ENCODE peak calls at places on chromosomes 6 and 20, in ten cellular contexts. One of them, this sample, is unnamed.

GRCh38 chr6:10111975-10112374 is 302.9 kb downstream of the TFAP2A start:
- DNase-seq in activated T-cell treated with anti-CD3 and anti-CD28 coated beads for 24 hours: no peak
- DNase-seq in GM12865: no peak
- DNase-seq in omental fat pad: no peak
- DNase-seq in progenitor cell of endocrine pancreas: no peak
- DNase-seq in activated CD4-positive, alpha-beta T cell treated with anti-CD3 and anti-CD28 coated beads, Interleukin-2, amount 10 ng/mL, durations not matched to agents 24 days and 14 days: no peak
- DNase-seq in CD4-positive, alpha-beta T cell: no peak
- DNase-seq in hypothalamus: no peak
- DNase-seq in NCI-H460: no peak
- DNase-seq in HT1080: no peak
- DNase-seq in this sample: no peak

GRCh38 chr6:109660526-109660925 is 30.5 kb downstream of the AK9 start:
- DNase-seq in activated T-cell treated with anti-CD3 and anti-CD28 coated beads for 24 hours: no peak
- DNase-seq in GM12865: peak; percentile 26
- DNase-seq in omental fat pad: no peak
- DNase-seq in progenitor cell of endocrine pancreas: no peak
- DNase-seq in activated CD4-positive, alpha-beta T cell treated with anti-CD3 and anti-CD28 coated beads, Interleukin-2, amount 10 ng/mL, durations not matched to agents 24 days and 14 days: no peak
- DNase-seq in CD4-positive, alpha-beta T cell: no peak
- DNase-seq in hypothalamus: no peak
- DNase-seq in NCI-H460: no peak
- DNase-seq in HT1080: peak; percentile 71
- DNase-seq in this sample: peak; percentile 39

GRCh38 chr20:49647509-49647908 is 66.2 kb downstream of the B4GALT5 start:
- DNase-seq in activated T-cell treated with anti-CD3 and anti-CD28 coated beads for 24 hours: no peak
- DNase-seq in GM12865: no peak
- DNase-seq in omental fat pad: no peak
- DNase-seq in progenitor cell of endocrine pancreas: no peak
- DNase-seq in activated CD4-positive, alpha-beta T cell treated with anti-CD3 and anti-CD28 coated beads, Interleukin-2, amount 10 ng/mL, durations not matched to agents 24 days and 14 days: no peak
- DNase-seq in CD4-positive, alpha-beta T cell: no peak
- DNase-seq in hypothalamus: no peak
- DNase-seq in NCI-H460: no peak
- DNase-seq in HT1080: no peak
- DNase-seq in this sample: no peak

GRCh38 chr20:59073582-59073981 is 31.0 kb upstream of the PRELID3B start:
- DNase-seq in activated T-cell treated with anti-CD3 and anti-CD28 coated beads for 24 hours: no peak
- DNase-seq in GM12865: no peak
- DNase-seq in omental fat pad: no peak
- DNase-seq in progenitor cell of endocrine pancreas: no peak
- DNase-seq in activated CD4-positive, alpha-beta T cell treated with anti-CD3 and anti-CD28 coated beads, Interleukin-2, amount 10 ng/mL, durations not matched to agents 24 days and 14 days: no peak
- DNase-seq in CD4-positive, alpha-beta T cell: no peak
- DNase-seq in hypothalamus: no peak
- DNase-seq in NCI-H460: no peak
- DNase-seq in HT1080: no peak
- DNase-seq in this sample: no peak

GRCh38 chr6:125046107-125046925 is 84.1 kb downstream of the RNF217 start:
- DNase-seq in activated T-cell treated with anti-CD3 and anti-CD28 coated beads for 24 hours: no peak
- DNase-seq in GM12865: no peak
- DNase-seq in omental fat pad: no peak
- DNase-seq in progenitor cell of endocrine pancreas: no peak
- DNase-seq in activated CD4-positive, alpha-beta T cell treated with anti-CD3 and anti-CD28 coated beads, Interleukin-2, amount 10 ng/mL, durations not matched to agents 24 days and 14 days: no peak
- DNase-seq in CD4-positive, alpha-beta T cell: no peak
- DNase-seq in hypothalamus: no peak
- DNase-seq in NCI-H460: no peak
- DNase-seq in HT1080: no peak
- DNase-seq in this sample: no peak

GRCh38 chr6:44226368-44227137 is 3.2 kb downstream of the SLC29A1 start:
- DNase-seq in activated T-cell treated with anti-CD3 and anti-CD28 coated beads for 24 hours: no peak
- DNase-seq in GM12865: no peak
- DNase-seq in omental fat pad: no peak
- DNase-seq in progenitor cell of endocrine pancreas: no peak
- DNase-seq in activated CD4-positive, alpha-beta T cell treated with anti-CD3 and anti-CD28 coated beads, Interleukin-2, amount 10 ng/mL, durations not matched to agents 24 days and 14 days: no peak
- DNase-seq in CD4-positive, alpha-beta T cell: no peak
- DNase-seq in hypothalamus: no peak
- DNase-seq in NCI-H460: no peak
- DNase-seq in HT1080: no peak
- DNase-seq in this sample: no peak

GRCh38 chr6:11586117-11586516 is 48.6 kb downstream of the TMEM170B start:
- DNase-seq in activated T-cell treated with anti-CD3 and anti-CD28 coated beads for 24 hours: no peak
- DNase-seq in GM12865: no peak
- DNase-seq in omental fat pad: no peak
- DNase-seq in progenitor cell of endocrine pancreas: no peak
- DNase-seq in activated CD4-positive, alpha-beta T cell treated with anti-CD3 and anti-CD28 coated beads, Interleukin-2, amount 10 ng/mL, durations not matched to agents 24 days and 14 days: peak; percentile 14
- DNase-seq in CD4-positive, alpha-beta T cell: no peak
- DNase-seq in hypothalamus: no peak
- DNase-seq in NCI-H460: no peak
- DNase-seq in HT1080: no peak
- DNase-seq in this sample: no peak

GRCh38 chr6:120395330-120395729 is 939.0 kb downstream of the TBC1D32 start:
- DNase-seq in activated T-cell treated with anti-CD3 and anti-CD28 coated beads for 24 hours: no peak
- DNase-seq in GM12865: no peak
- DNase-seq in omental fat pad: no peak
- DNase-seq in progenitor cell of endocrine pancreas: no peak
- DNase-seq in activated CD4-positive, alpha-beta T cell treated with anti-CD3 and anti-CD28 coated beads, Interleukin-2, amount 10 ng/mL, durations not matched to agents 24 days and 14 days: no peak
- DNase-seq in CD4-positive, alpha-beta T cell: no peak
- DNase-seq in hypothalamus: no peak
- DNase-seq in NCI-H460: no peak
- DNase-seq in HT1080: no peak
- DNase-seq in this sample: no peak

GRCh38 chr20:4856022-4856755 is 134.5 kb downstream of the PRND start:
- DNase-seq in activated T-cell treated with anti-CD3 and anti-CD28 coated beads for 24 hours: no peak
- DNase-seq in GM12865: no peak
- DNase-seq in omental fat pad: no peak
- DNase-seq in progenitor cell of endocrine pancreas: no peak
- DNase-seq in activated CD4-positive, alpha-beta T cell treated with anti-CD3 and anti-CD28 coated beads, Interleukin-2, amount 10 ng/mL, durations not matched to agents 24 days and 14 days: no peak
- DNase-seq in CD4-positive, alpha-beta T cell: no peak
- DNase-seq in hypothalamus: no peak
- DNase-seq in NCI-H460: no peak
- DNase-seq in HT1080: no peak
- DNase-seq in this sample: no peak

GRCh38 chr6:43916924-43917877 is 147.2 kb downstream of the VEGFA start:
- DNase-seq in activated T-cell treated with anti-CD3 and anti-CD28 coated beads for 24 hours: no peak
- DNase-seq in GM12865: no peak
- DNase-seq in omental fat pad: peak; percentile 61
- DNase-seq in progenitor cell of endocrine pancreas: no peak
- DNase-seq in activated CD4-positive, alpha-beta T cell treated with anti-CD3 and anti-CD28 coated beads, Interleukin-2, amount 10 ng/mL, durations not matched to agents 24 days and 14 days: no peak
- DNase-seq in CD4-positive, alpha-beta T cell: no peak
- DNase-seq in hypothalamus: no peak
- DNase-seq in NCI-H460: no peak
- DNase-seq in HT1080: no peak
- DNase-seq in this sample: no peak

GRCh38 chr20:10508060-10508459 is 73.0 kb downstream of the SLX4IP start:
- DNase-seq in activated T-cell treated with anti-CD3 and anti-CD28 coated beads for 24 hours: no peak
- DNase-seq in GM12865: no peak
- DNase-seq in omental fat pad: no peak
- DNase-seq in progenitor cell of endocrine pancreas: no peak
- DNase-seq in activated CD4-positive, alpha-beta T cell treated with anti-CD3 and anti-CD28 coated beads, Interleukin-2, amount 10 ng/mL, durations not matched to agents 24 days and 14 days: no peak
- DNase-seq in CD4-positive, alpha-beta T cell: no peak
- DNase-seq in hypothalamus: no peak
- DNase-seq in NCI-H460: no peak
- DNase-seq in HT1080: no peak
- DNase-seq in this sample: no peak

GRCh38 chr6:105258816-105259215 is 79.0 kb upstream of the POPDC3 start:
- DNase-seq in activated T-cell treated with anti-CD3 and anti-CD28 coated beads for 24 hours: no peak
- DNase-seq in GM12865: no peak
- DNase-seq in omental fat pad: no peak
- DNase-seq in progenitor cell of endocrine pancreas: no peak
- DNase-seq in activated CD4-positive, alpha-beta T cell treated with anti-CD3 and anti-CD28 coated beads, Interleukin-2, amount 10 ng/mL, durations not matched to agents 24 days and 14 days: no peak
- DNase-seq in CD4-positive, alpha-beta T cell: no peak
- DNase-seq in hypothalamus: no peak
- DNase-seq in NCI-H460: no peak
- DNase-seq in HT1080: no peak
- DNase-seq in this sample: no peak

GRCh38 chr20:62135573-62136266 is 7.5 kb downstream of the PSMA7 start:
- DNase-seq in activated T-cell treated with anti-CD3 and anti-CD28 coated beads for 24 hours: no peak
- DNase-seq in GM12865: no peak
- DNase-seq in omental fat pad: no peak
- DNase-seq in progenitor cell of endocrine pancreas: no peak
- DNase-seq in activated CD4-positive, alpha-beta T cell treated with anti-CD3 and anti-CD28 coated beads, Interleukin-2, amount 10 ng/mL, durations not matched to agents 24 days and 14 days: no peak
- DNase-seq in CD4-positive, alpha-beta T cell: no peak
- DNase-seq in hypothalamus: no peak
- DNase-seq in NCI-H460: no peak
- DNase-seq in HT1080: no peak
- DNase-seq in this sample: no peak

GRCh38 chr6:150302801-150303138 is 66.0 kb upstream of the IYD start:
- DNase-seq in activated T-cell treated with anti-CD3 and anti-CD28 coated beads for 24 hours: no peak
- DNase-seq in GM12865: no peak
- DNase-seq in omental fat pad: no peak
- DNase-seq in progenitor cell of endocrine pancreas: no peak
- DNase-seq in activated CD4-positive, alpha-beta T cell treated with anti-CD3 and anti-CD28 coated beads, Interleukin-2, amount 10 ng/mL, durations not matched to agents 24 days and 14 days: no peak
- DNase-seq in CD4-positive, alpha-beta T cell: no peak
- DNase-seq in hypothalamus: no peak
- DNase-seq in NCI-H460: no peak
- DNase-seq in HT1080: no peak
- DNase-seq in this sample: no peak

GRCh38 chr6:108866798-108867197 is 18.6 kb downstream of the ARMC2 start:
- DNase-seq in activated T-cell treated with anti-CD3 and anti-CD28 coated beads for 24 hours: no peak
- DNase-seq in GM12865: no peak
- DNase-seq in omental fat pad: no peak
- DNase-seq in progenitor cell of endocrine pancreas: no peak
- DNase-seq in activated CD4-positive, alpha-beta T cell treated with anti-CD3 and anti-CD28 coated beads, Interleukin-2, amount 10 ng/mL, durations not matched to agents 24 days and 14 days: no peak
- DNase-seq in CD4-positive, alpha-beta T cell: no peak
- DNase-seq in hypothalamus: no peak
- DNase-seq in NCI-H460: no peak
- DNase-seq in HT1080: no peak
- DNase-seq in this sample: no peak

GRCh38 chr20:32210206-32210605 is 2.5 kb downstream of the POFUT1 start:
- DNase-seq in activated T-cell treated with anti-CD3 and anti-CD28 coated beads for 24 hours: no peak
- DNase-seq in GM12865: no peak
- DNase-seq in omental fat pad: no peak
- DNase-seq in progenitor cell of endocrine pancreas: no peak
- DNase-seq in activated CD4-positive, alpha-beta T cell treated with anti-CD3 and anti-CD28 coated beads, Interleukin-2, amount 10 ng/mL, durations not matched to agents 24 days and 14 days: no peak
- DNase-seq in CD4-positive, alpha-beta T cell: no peak
- DNase-seq in hypothalamus: no peak
- DNase-seq in NCI-H460: no peak
- DNase-seq in HT1080: no peak
- DNase-seq in this sample: no peak

GRCh38 chr20:61935926-61936700 is 129.6 kb downstream of the TAF4 start:
- DNase-seq in activated T-cell treated with anti-CD3 and anti-CD28 coated beads for 24 hours: no peak
- DNase-seq in GM12865: no peak
- DNase-seq in omental fat pad: no peak
- DNase-seq in progenitor cell of endocrine pancreas: no peak
- DNase-seq in activated CD4-positive, alpha-beta T cell treated with anti-CD3 and anti-CD28 coated beads, Interleukin-2, amount 10 ng/mL, durations not matched to agents 24 days and 14 days: no peak
- DNase-seq in CD4-positive, alpha-beta T cell: no peak
- DNase-seq in hypothalamus: no peak
- DNase-seq in NCI-H460: no peak
- DNase-seq in HT1080: no peak
- DNase-seq in this sample: no peak

GRCh38 chr6:132011582-132011981 is 60.4 kb upstream of the CCN2 start:
- DNase-seq in activated T-cell treated with anti-CD3 and anti-CD28 coated beads for 24 hours: no peak
- DNase-seq in GM12865: no peak
- DNase-seq in omental fat pad: no peak
- DNase-seq in progenitor cell of endocrine pancreas: no peak
- DNase-seq in activated CD4-positive, alpha-beta T cell treated with anti-CD3 and anti-CD28 coated beads, Interleukin-2, amount 10 ng/mL, durations not matched to agents 24 days and 14 days: no peak
- DNase-seq in CD4-positive, alpha-beta T cell: no peak
- DNase-seq in hypothalamus: no peak
- DNase-seq in NCI-H460: no peak
- DNase-seq in HT1080: no peak
- DNase-seq in this sample: no peak

GRCh38 chr6:94893327-94893726 is 684.0 kb upstream of the MANEA start:
- DNase-seq in activated T-cell treated with anti-CD3 and anti-CD28 coated beads for 24 hours: no peak
- DNase-seq in GM12865: no peak
- DNase-seq in omental fat pad: no peak
- DNase-seq in progenitor cell of endocrine pancreas: no peak
- DNase-seq in activated CD4-positive, alpha-beta T cell treated with anti-CD3 and anti-CD28 coated beads, Interleukin-2, amount 10 ng/mL, durations not matched to agents 24 days and 14 days: no peak
- DNase-seq in CD4-positive, alpha-beta T cell: no peak
- DNase-seq in hypothalamus: no peak
- DNase-seq in NCI-H460: no peak
- DNase-seq in HT1080: no peak
- DNase-seq in this sample: no peak

GRCh38 chr6:37906121-37906520 is 86.6 kb downstream of the ZFAND3 start:
- DNase-seq in activated T-cell treated with anti-CD3 and anti-CD28 coated beads for 24 hours: no peak
- DNase-seq in GM12865: no peak
- DNase-seq in omental fat pad: no peak
- DNase-seq in progenitor cell of endocrine pancreas: no peak
- DNase-seq in activated CD4-positive, alpha-beta T cell treated with anti-CD3 and anti-CD28 coated beads, Interleukin-2, amount 10 ng/mL, durations not matched to agents 24 days and 14 days: no peak
- DNase-seq in CD4-positive, alpha-beta T cell: no peak
- DNase-seq in hypothalamus: no peak
- DNase-seq in NCI-H460: no peak
- DNase-seq in HT1080: no peak
- DNase-seq in this sample: no peak

GRCh38 chr6:104227502-104227901 is 632.2 kb downstream of the HACE1 start:
- DNase-seq in activated T-cell treated with anti-CD3 and anti-CD28 coated beads for 24 hours: no peak
- DNase-seq in GM12865: no peak
- DNase-seq in omental fat pad: no peak
- DNase-seq in progenitor cell of endocrine pancreas: no peak
- DNase-seq in activated CD4-positive, alpha-beta T cell treated with anti-CD3 and anti-CD28 coated beads, Interleukin-2, amount 10 ng/mL, durations not matched to agents 24 days and 14 days: no peak
- DNase-seq in CD4-positive, alpha-beta T cell: no peak
- DNase-seq in hypothalamus: no peak
- DNase-seq in NCI-H460: no peak
- DNase-seq in HT1080: no peak
- DNase-seq in this sample: peak; percentile 40

This sample was measured in DMS53.